ENCODE peak calls at places on chromosomes 13 and 19, in ten cellular contexts. H, Y, M, K, W, R, F, L, T and A are unnamed samples.
A peak's percentile ranks its signal among the peaks of the same experiment; 100 is the strongest.

GRCh38 chr19:9060559-9061340 is 26.1 kb upstream of the OR1M1 start:
- DNase-seq in H (no peak), Y (no peak), M (no peak), K (no peak), W (no peak), R (no peak), F (no peak), L (no peak), T (no peak), A (no peak)

GRCh38 chr19:29858000-29858596 is 46.3 kb downstream of the CCNE1 start:
- DNase-seq in H (peak; percentile 37), Y (no peak), M (no peak), K (no peak), W (peak; percentile 45), R (no peak), F (no peak), L (peak; percentile 37), T (peak; percentile 32), A (no peak)

GRCh38 chr13:101915333-101915732 is 462.9 kb downstream of the ITGBL1 start:
- DNase-seq in H (no peak), Y (no peak), M (no peak), K (no peak), W (no peak), R (no peak), F (no peak), L (no peak), T (no peak), A (no peak)

GRCh38 chr19:49836176-49837008 is 14.6 kb upstream of the PTOV1 start:
- DNase-seq in H (no peak), Y (no peak), M (no peak), K (no peak), W (no peak), R (no peak), F (no peak), L (no peak), T (no peak), A (no peak)

GRCh38 chr19:11721681-11722080 is 17.1 kb downstream of the ZNF823 start:
- DNase-seq in H (no peak), Y (no peak), M (no peak), K (no peak), W (no peak), R (no peak), F (no peak), L (no peak), T (no peak), A (no peak)

GRCh38 chr13:111947026-111947810 is 119.7 kb upstream of the SOX1 start:
- DNase-seq in H (no peak), Y (no peak), M (no peak), K (no peak), W (no peak), R (no peak), F (no peak), L (no peak), T (no peak), A (no peak)

GRCh38 chr13:69306766-69307165 is 800.9 kb upstream of the ATXN8OS start:
- DNase-seq in H (no peak), Y (no peak), M (no peak), K (no peak), W (no peak), R (no peak), F (no peak), L (no peak), T (no peak), A (no peak)

GRCh38 chr19:34017024-34017423 is 155.3 kb upstream of the LSM14A start:
- DNase-seq in H (no peak), Y (no peak), M (no peak), K (no peak), W (no peak), R (no peak), F (no peak), L (no peak), T (no peak), A (no peak)

GRCh38 chr19:8046569-8047165 is 5.9 kb upstream of the CCL25 start:
- DNase-seq in H (no peak), Y (no peak), M (no peak), K (no peak), W (no peak), R (no peak), F (no peak), L (no peak), T (no peak), A (no peak)

GRCh38 chr13:51832471-51833152 is 12.4 kb downstream of the TMEM272 start:
- DNase-seq in H (no peak), Y (peak; percentile 35), M (no peak), K (no peak), W (peak; percentile 27), R (no peak), F (peak; percentile 28), L (no peak), T (no peak), A (no peak)

GRCh38 chr13:51827254-51827653 is 17.7 kb downstream of the TMEM272 start:
- DNase-seq in H (no peak), Y (no peak), M (no peak), K (no peak), W (no peak), R (no peak), F (no peak), L (no peak), T (no peak), A (no peak)

GRCh38 chr13:51831519-51831918 is 13.5 kb downstream of the TMEM272 start:
- DNase-seq in H (no peak), Y (no peak), M (no peak), K (no peak), W (no peak), R (no peak), F (no peak), L (no peak), T (no peak), A (no peak)

GRCh38 chr13:51826606-51827005 is 18.4 kb downstream of the TMEM272 start:
- DNase-seq in H (no peak), Y (no peak), M (no peak), K (no peak), W (no peak), R (peak; percentile 71), F (no peak), L (no peak), T (no peak), A (no peak)

GRCh38 chr13:51829236-51829899 is 15.6 kb downstream of the TMEM272 start:
- DNase-seq in H (no peak), Y (no peak), M (no peak), K (no peak), W (no peak), R (no peak), F (no peak), L (no peak), T (no peak), A (no peak)
- H3K4me1 ChIP-seq in H (peaks cover 36% of the 10 kb centered on the region), Y (peaks cover 38% of the 10 kb centered on the region), M (peaks cover 13% of the 10 kb centered on the region), K (no peaks in the 10 kb centered on the region), W (no peaks in the 10 kb centered on the region), R (peaks cover 51% of the 10 kb centered on the region), F (no peaks in the 10 kb centered on the region), L (peaks cover 5% of the 10 kb centered on the region), T (no peaks in the 10 kb centered on the region), A (no peaks in the 10 kb centered on the region)

GRCh38 chr13:33869005-33869404 is 51.1 kb downstream of the RFC3 start:
- DNase-seq in H (no peak), Y (no peak), M (no peak), K (no peak), W (no peak), R (no peak), F (no peak), L (no peak), T (no peak), A (no peak)
- H3K4me1 ChIP-seq in H (no peaks in the 10 kb centered on the region), Y (no peaks in the 10 kb centered on the region), M (no peaks in the 10 kb centered on the region), K (peaks cover 3% of the 10 kb centered on the region), W (no peaks in the 10 kb centered on the region), R (no peaks in the 10 kb centered on the region), F (no peaks in the 10 kb centered on the region), L (peaks cover under 1% of the 10 kb centered on the region), T (no peaks in the 10 kb centered on the region), A (no peaks in the 10 kb centered on the region)

GRCh38 chr13:76709851-76710250 is 176.4 kb downstream of the KCTD12 start:
- DNase-seq in H (no peak), Y (no peak), M (no peak), K (no peak), W (no peak), R (no peak), F (no peak), L (no peak), T (no peak), A (no peak)

GRCh38 chr13:76715621-76716020 is 170.6 kb downstream of the KCTD12 start:
- DNase-seq in H (no peak), Y (no peak), M (no peak), K (no peak), W (no peak), R (no peak), F (no peak), L (no peak), T (no peak), A (no peak)

GRCh38 chr13:76715043-76715442 is 171.2 kb downstream of the KCTD12 start:
- DNase-seq in H (no peak), Y (no peak), M (no peak), K (no peak), W (no peak), R (no peak), F (no peak), L (no peak), T (no peak), A (no peak)

GRCh38 chr13:76711515-76712182 is 174.6 kb downstream of the KCTD12 start:
- DNase-seq in H (no peak), Y (no peak), M (no peak), K (no peak), W (peak; percentile 8), R (no peak), F (peak; percentile 93), L (no peak), T (no peak), A (no peak)

GRCh38 chr13:76713280-76713679 is 172.9 kb downstream of the KCTD12 start:
- DNase-seq in H (no peak), Y (no peak), M (no peak), K (no peak), W (no peak), R (no peak), F (no peak), L (no peak), T (no peak), A (no peak)
- H3K4me1 ChIP-seq in H (no peaks in the 10 kb centered on the region), Y (no peaks in the 10 kb centered on the region), M (peaks cover 24% of the 10 kb centered on the region), K (peaks cover 1% of the 10 kb centered on the region), W (no peaks in the 10 kb centered on the region), R (peaks cover 26% of the 10 kb centered on the region), F (peaks cover 9% of the 10 kb centered on the region), L (no peaks in the 10 kb centered on the region), T (no peaks in the 10 kb centered on the region), A (no peaks in the 10 kb centered on the region)

GRCh38 chr19:18017275-18018083 is 9.5 kb downstream of the ARRDC2 start:
- DNase-seq in H (no peak), Y (no peak), M (no peak), K (no peak), W (no peak), R (no peak), F (no peak), L (no peak), T (no peak), A (no peak)
- H3K4me1 ChIP-seq in H (peaks cover 23% of the 10 kb centered on the region), Y (peaks cover 54% of the 10 kb centered on the region), M (peaks cover 79% of the 10 kb centered on the region), K (peaks cover 17% of the 10 kb centered on the region), W (peaks cover 21% of the 10 kb centered on the region), R (peaks cover 100% of the 10 kb centered on the region), F (peaks cover 17% of the 10 kb centered on the region), L (peaks cover 23% of the 10 kb centered on the region), T (peaks cover 17% of the 10 kb centered on the region), A (peaks cover 35% of the 10 kb centered on the region)